ENCODE peak calls at places on chromosomes 13 and 19, in five cellular contexts. M is CD4-positive, CD25-positive, alpha-beta regulatory T cell; P is H9; C is PC-3; X is cardiac muscle cell. V is an unnamed sample. For H3K9me3, the result is how much of the 10 kb centered on the place peaks cover.

GRCh38 chr13:99501952-99502310 is 659 bp downstream of the TM9SF2 start:
- DNase-seq in P (no peak), C (peak), M (peak), X (peak), V (no peak)

GRCh38 chr19:13172335-13173128 is 22.3 kb downstream of the IER2 start:
- DNase-seq in P (no peak), C (peak), X (peak), M (peak), V (peak)

GRCh38 chr19:18468930-18469244 is 31.0 kb upstream of the ISYNA1 start:
- DNase-seq in P (no peak), X (no peak), M (no peak), C (no peak), V (no peak)

GRCh38 chr19:11505032-11505503 is 571 bp downstream of the ZNF653 start:
- DNase-seq in X (peak), C (peak), P (peak), M (peak), V (peak)

GRCh38 chr19:30167206-30167903 is 204.8 kb upstream of the ZNF536 start:
- DNase-seq in P (no peak), C (no peak), M (no peak), X (no peak), V (no peak)

GRCh38 chr13:68066879-68067513 is 836.9 kb upstream of the PCDH9 start:
- DNase-seq in X (no peak), C (no peak), M (no peak), P (no peak), V (no peak)

GRCh38 chr13:51584731-51585191 is 499 bp downstream of the WDFY2 start:
- DNase-seq in M (peak), P (peak), X (peak), C (peak), V (peak)

GRCh38 chr13:25980255-25980654 is 71.6 kb downstream of the SHISA2 start:
- DNase-seq in X (peak), P (peak), M (no peak), C (peak), V (no peak)

GRCh38 chr13:109652536-109652935 is 133.8 kb downstream of the IRS2 start:
- DNase-seq in X (no peak), C (no peak), P (no peak), M (no peak), V (no peak)

GRCh38 chr13:86567119-86567518 is 767.9 kb upstream of the SLITRK6 start:
- DNase-seq in P (peak), C (peak), M (no peak), X (peak), V (no peak)

GRCh38 chr13:86974995-86975328 is 696.2 kb upstream of the SLITRK5 start:
- DNase-seq in M (no peak), X (peak), P (no peak), C (no peak), V (no peak)

GRCh38 chr13:43916828-43917227 is 37.1 kb downstream of the LACC1 start:
- DNase-seq in M (no peak), P (no peak), C (no peak), X (no peak), V (no peak)

GRCh38 chr13:53250272-53250875 is 221.8 kb downstream of the OLFM4 start:
- DNase-seq in P (no peak), C (peak), X (peak), M (peak), V (no peak)

GRCh38 chr13:39100996-39101751 is 62.9 kb downstream of the NHLRC3 start:
- DNase-seq in C (no peak), X (no peak), M (no peak), P (no peak), V (no peak)

GRCh38 chr19:42095814-42096230 is 19.9 kb downstream of the ZNF574 start:
- DNase-seq in M (no peak), X (peak), C (no peak), P (peak), V (no peak)

GRCh38 chr19:35851213-35852028 is 883 bp downstream of the NPHS1 start:
- DNase-seq in M (no peak), X (peak), P (peak), C (no peak), V (no peak)

GRCh38 chr13:110965038-110965754 is 50.3 kb upstream of the ANKRD10 start:
- DNase-seq in P (no peak), C (peak), X (no peak), M (peak), V (no peak)

GRCh38 chr13:70568571-70568970 is 460.3 kb upstream of the KLHL1 start:
- DNase-seq in C (peak), M (peak), X (peak), P (no peak), V (no peak)

GRCh38 chr19:18294467-18294864 is 13.0 kb upstream of the JUND start:
- DNase-seq in C (peak), X (no peak), M (peak), P (peak), V (peak)

GRCh38 chr13:54573186-54573585 is 1544.6 kb downstream of the OLFM4 start:
- DNase-seq in C (no peak), M (no peak), P (peak), X (no peak), V (no peak)

DNA sequence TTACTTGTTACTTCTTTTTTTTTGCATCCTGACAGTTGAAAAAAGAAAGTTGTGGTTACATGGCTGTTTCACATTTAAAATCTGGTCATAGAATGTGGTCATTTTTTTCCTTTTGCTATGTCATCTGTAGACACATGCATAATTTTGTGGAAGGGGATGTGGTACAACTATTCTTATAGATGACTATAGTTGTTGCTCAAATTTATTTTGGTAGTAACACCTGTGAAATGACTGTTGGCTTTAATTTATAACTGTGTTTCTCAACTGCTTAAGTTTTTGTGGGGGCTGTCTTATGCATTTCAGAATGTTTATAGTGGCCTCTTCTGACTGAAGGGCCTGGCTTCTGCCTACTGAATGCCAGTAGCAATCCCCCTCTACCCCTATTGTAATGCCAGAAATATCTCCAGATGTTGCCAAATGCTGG is 130.5 kb downstream of the PAN3 start:
- DNase-seq in P (no peak), X (no peak), M (peak), C (no peak), V (no peak)
- H3K9me3 ChIP-seq in P (under half), X (under half), M (under half), C (under half), V (under half)

DNA sequence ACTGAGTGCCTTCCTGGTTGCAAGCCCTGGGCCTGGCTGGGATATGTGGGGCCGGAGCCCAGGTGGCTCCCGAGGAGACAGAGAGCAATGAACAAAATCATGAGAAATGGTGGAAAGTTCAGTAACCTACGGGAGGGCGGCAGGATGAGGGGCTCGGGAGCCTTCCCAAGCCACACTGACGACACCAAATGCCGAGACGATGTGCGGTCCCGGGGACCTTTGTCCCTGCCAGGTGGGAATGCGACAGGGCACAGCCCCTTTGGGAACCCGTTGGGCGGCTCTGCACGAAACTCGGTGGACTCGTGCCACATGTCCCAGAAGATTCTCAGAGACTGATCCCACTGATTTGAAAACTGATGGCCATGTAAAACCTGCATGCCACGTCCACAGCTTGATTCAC is 11.7 kb upstream of the ZNF14 start:
- DNase-seq in P (no peak), C (no peak), M (no peak), X (no peak), V (no peak)
- H3K9me3 ChIP-seq in P (under half), C (under half), M (under half), X (under half), V (under half)

GRCh38 chr13:29081036-29081435 is 260.9 kb downstream of the MTUS2 start:
- DNase-seq in M (peak), X (no peak), C (no peak), P (no peak), V (peak)

GRCh38 chr13:29077051-29077813 is 257.1 kb downstream of the MTUS2 start:
- DNase-seq in X (peak), C (no peak), P (no peak), M (no peak), V (no peak)

DNA sequence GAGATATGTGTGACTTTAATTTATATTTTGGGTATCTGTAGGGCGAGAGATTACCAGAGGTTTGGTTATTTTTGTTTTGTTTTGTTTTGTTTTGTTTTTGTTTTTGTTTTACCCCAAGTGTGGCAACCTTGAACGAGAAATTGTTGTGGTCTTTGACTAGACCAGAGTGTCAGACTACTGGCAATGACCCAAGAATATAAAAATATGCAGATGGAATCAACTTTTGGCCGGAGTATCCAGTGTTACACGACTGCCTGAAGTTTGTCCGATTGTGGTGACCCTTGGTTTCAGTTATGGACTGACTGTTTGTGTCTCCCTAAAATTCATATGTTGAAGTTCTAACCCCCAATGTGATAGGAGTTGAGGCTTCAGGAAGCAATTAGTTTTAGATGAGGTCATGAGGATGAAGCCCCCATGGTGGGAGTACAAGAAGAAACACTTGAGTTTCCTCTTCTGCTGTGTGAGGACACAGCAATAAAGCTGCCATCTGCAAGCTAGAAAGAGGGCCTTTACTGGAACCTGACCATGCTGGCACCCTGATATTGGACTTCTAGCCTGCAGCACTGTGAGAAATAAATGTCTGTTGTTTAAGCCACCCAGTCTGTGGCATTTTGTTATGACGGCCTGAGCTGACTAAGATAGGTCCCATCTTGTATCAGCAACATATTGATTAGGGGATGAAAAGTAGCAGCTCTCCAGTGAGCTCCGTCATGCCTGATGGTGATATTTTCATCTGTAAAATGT is 261.7 kb downstream of the MTUS2 start:
- DNase-seq in X (no peak), P (no peak), M (no peak), C (no peak), V (no peak)
- H3K9me3 ChIP-seq in X (under half), P (under half), M (under half), C (under half), V (under half)

GRCh38 chr19:51919606-51920005 is 7.7 kb upstream of the ZNF613 start:
- DNase-seq in X (no peak), C (no peak), P (no peak), M (no peak), V (no peak)
- H3K9me3 ChIP-seq in X (under half), C (half or more), P (half or more), M (half or more), V (under half)

DNA sequence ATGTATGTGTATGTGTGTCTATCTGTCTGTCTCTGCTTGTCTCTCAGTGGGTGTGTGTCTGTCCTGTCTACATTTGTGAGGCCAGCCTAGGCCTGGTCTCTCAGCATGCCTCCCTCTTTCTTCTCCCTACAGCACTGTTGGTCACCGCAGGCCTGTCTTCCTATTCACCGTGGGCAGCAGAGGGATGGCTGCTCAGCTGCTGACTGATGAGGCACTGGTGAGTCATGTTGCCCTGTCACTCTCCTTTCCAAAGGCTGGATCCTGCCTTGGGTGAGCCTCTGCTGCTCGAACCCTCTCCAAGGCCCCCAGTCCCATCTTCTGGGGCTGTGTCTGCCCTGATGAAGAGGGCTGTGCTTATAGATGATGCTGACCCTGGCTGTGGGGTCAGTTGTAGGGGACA is 6.3 kb downstream of the ZNF71 start:
- DNase-seq in P (no peak), M (no peak), C (peak), X (no peak), V (no peak)
- H3K9me3 ChIP-seq in P (under half), M (half or more), C (half or more), X (under half), V (under half)